ENCODE peak calls at places on chromosomes 6 and 20, in seven cellular contexts. D, P, A, S, C, G and K are unnamed samples. For H3K4me1 and H3K9me3, the result is how much of the 10 kb centered on the place peaks cover.

GRCh38 chr6:127869183-127869582 is 31.7 kb downstream of the THEMIS start:
- DNase-seq in A (no peak), D (no peak), C (no peak), S (no peak), G (no peak), P (no peak), K (no peak)

GRCh38 chr6:39072830-39073229 is 24.2 kb downstream of the GLP1R start:
- DNase-seq in C (no peak), G (no peak), P (no peak), A (no peak), D (no peak), S (no peak), K (no peak)

GRCh38 chr6:170039156-170040114 is 251.4 kb downstream of the DLL1 start:
- DNase-seq in D (peak), P (no peak), C (no peak), S (no peak), A (no peak), G (no peak), K (no peak)

GRCh38 chr6:139732451-139732850 is 358.0 kb upstream of the CITED2 start:
- DNase-seq in S (no peak), D (no peak), A (peak), P (peak), C (no peak), G (no peak), K (peak)

GRCh38 chr6:37032239-37032638 is 26.8 kb downstream of the FGD2 start:
- DNase-seq in D (no peak), S (no peak), C (no peak), G (no peak), A (no peak), P (no peak), K (no peak)

GRCh38 chr6:123841067-123841896 is 37.6 kb downstream of the NKAIN2 start:
- DNase-seq in D (no peak), A (no peak), G (no peak), S (no peak), P (no peak), C (no peak), K (no peak)

GRCh38 chr6:169250660-169251059 is 3.0 kb downstream of the THBS2 start:
- DNase-seq in A (peak), P (no peak), D (no peak), S (no peak), G (peak), C (no peak), K (peak)

GRCh38 chr6:166558156-166559025 is 28.1 kb downstream of the RAMACL start:
- DNase-seq in G (no peak), D (no peak), S (no peak), C (no peak), P (no peak), A (no peak), K (no peak)

GRCh38 chr6:39729945-39730344 is 4.7 kb upstream of the KIF6 start:
- DNase-seq in C (no peak), S (no peak), P (no peak), G (no peak), A (no peak), D (no peak), K (no peak)

GRCh38 chr20:25269057-25269832 is 21.4 kb downstream of the PYGB start:
- DNase-seq in C (no peak), D (peak), S (no peak), A (no peak), G (no peak), P (no peak), K (no peak)

GRCh38 chr6:76124010-76124409 is 51.5 kb upstream of the IMPG1 start:
- DNase-seq in S (peak), C (no peak), P (no peak), A (no peak), D (no peak), G (no peak), K (no peak)

GRCh38 chr20:12911372-12911771 is 97.4 kb upstream of the SPTLC3 start:
- DNase-seq in G (no peak), P (no peak), D (no peak), S (no peak), C (no peak), A (no peak), K (no peak)

GRCh38 chr6:89022747-89023289 is 57.7 kb upstream of the PNRC1 start:
- DNase-seq in S (no peak), C (no peak), P (no peak), D (no peak), G (no peak), A (peak), K (no peak)

GRCh38 chr6:139271056-139271455 is 20.7 kb downstream of the TXLNB start:
- DNase-seq in D (no peak), G (no peak), C (no peak), A (peak), P (no peak), S (no peak), K (no peak)

GRCh38 chr6:35973670-35974222 is 50.7 kb downstream of the SLC26A8 start:
- DNase-seq in A (no peak), S (no peak), D (peak), G (no peak), C (no peak), P (no peak), K (no peak)

GRCh38 chr6:143629104-143630080 is 48.4 kb upstream of the PHACTR2 start:
- DNase-seq in S (no peak), A (no peak), C (no peak), G (no peak), D (no peak), P (no peak), K (peak)

GRCh38 chr6:155333414-155333813 is 19.1 kb upstream of the TFB1M start:
- DNase-seq in G (no peak), A (no peak), S (no peak), C (no peak), D (no peak), P (no peak), K (no peak)

GRCh38 chr6:152310371-152310954 is 326.7 kb downstream of the SYNE1 start:
- DNase-seq in S (no peak), G (no peak), P (no peak), A (no peak), D (no peak), C (no peak), K (no peak)

GRCh38 chr6:14747881-14748520 is 497.9 kb upstream of the JARID2 start:
- DNase-seq in A (no peak), S (no peak), D (no peak), P (no peak), C (no peak), G (no peak), K (no peak)

GRCh38 chr20:21323640-21324039 is 20.5 kb downstream of the XRN2 start:
- DNase-seq in S (no peak), D (no peak), G (no peak), C (no peak), P (no peak), A (peak), K (no peak)

GRCh38 chr6:91352285-91352684 is 765.4 kb upstream of the MAP3K7 start:
- DNase-seq in A (no peak), D (no peak), C (no peak), P (no peak), S (no peak), G (no peak), K (no peak)

GRCh38 chr6:15852289-15852688 is 189.5 kb upstream of the DTNBP1 start:
- DNase-seq in S (no peak), G (no peak), A (no peak), C (no peak), D (no peak), P (no peak), K (no peak)

GRCh38 chr6:48177786-48178185 is 66.8 kb upstream of the PTCHD4 start:
- DNase-seq in G (no peak), S (no peak), P (no peak), A (no peak), C (no peak), D (no peak), K (no peak)

GRCh38 chr20:38272961-38273360 is 12.4 kb upstream of the KIAA1755 start:
- DNase-seq in P (no peak), S (no peak), D (no peak), A (no peak), C (no peak), G (no peak), K (peak)

GRCh38 chr6:3625161-3625979 is 126.1 kb downstream of the PXDC1 start:
- DNase-seq in D (no peak), C (no peak), P (peak), A (no peak), S (no peak), G (no peak), K (no peak)

GRCh38 chr6:9205645-9206044 is 770.3 kb upstream of the SLC35B3 start:
- DNase-seq in G (no peak), A (no peak), C (no peak), P (no peak), S (no peak), D (no peak), K (no peak)

GRCh38 chr6:161446296-161446925 is 172.6 kb upstream of the AGPAT4 start:
- DNase-seq in A (no peak), S (no peak), D (no peak), G (no peak), C (no peak), P (no peak), K (no peak)

GRCh38 chr20:3990741-3991140 is 24.6 kb downstream of the RNF24 start:
- DNase-seq in C (no peak), D (no peak), A (no peak), P (no peak), G (no peak), S (no peak), K (no peak)

GRCh38 chr20:43985121-43985520 is 70.5 kb downstream of the TOX2 start:
- DNase-seq in S (no peak), D (no peak), A (no peak), P (no peak), G (no peak), C (no peak), K (no peak)

GRCh38 chr6:116472710-116473109 is 11.5 kb downstream of the CALHM6 start:
- DNase-seq in D (no peak), A (no peak), S (no peak), G (no peak), P (no peak), C (no peak), K (no peak)

GRCh38 chr6:76639941-76640340 is 567.5 kb upstream of the IMPG1 start:
- DNase-seq in C (no peak), G (no peak), A (no peak), S (no peak), D (no peak), P (no peak), K (no peak)

GRCh38 chr6:166365221-166365620 is 17.5 kb downstream of the MPC1 start:
- DNase-seq in A (no peak), C (no peak), S (no peak), P (no peak), D (no peak), G (no peak), K (no peak)

GRCh38 chr6:170221052-170221752 is 69.7 kb downstream of the DLL1 start:
- DNase-seq in D (peak), G (peak), P (no peak), S (no peak), C (no peak), A (no peak), K (no peak)

GRCh38 chr6:110814488-110815259 is 595 bp downstream of the CDK19 start:
- DNase-seq in C (peak), G (peak), A (peak), S (peak), P (peak), D (peak), K (peak)

GRCh38 chr6:14059791-14060436 is 57.7 kb upstream of the CD83 start:
- DNase-seq in A (peak), G (no peak), P (peak), D (no peak), C (no peak), S (peak), K (no peak)

GRCh38 chr20:10656270-10656669 is 17.5 kb downstream of the JAG1 start:
- DNase-seq in P (no peak), S (no peak), G (no peak), D (no peak), C (no peak), A (no peak), K (no peak)

GRCh38 chr6:24431045-24431451 is 28.3 kb downstream of the MRS2 start:
- DNase-seq in A (peak), G (peak), D (no peak), S (no peak), P (no peak), C (no peak), K (no peak)

GRCh38 chr20:47493175-47493953 is 8.3 kb upstream of the NCOA3 start:
- DNase-seq in G (peak), C (no peak), A (peak), D (peak), P (peak), S (peak), K (peak)

GRCh38 chr20:58044286-58044685 is 184.2 kb downstream of the ANKRD60 start:
- DNase-seq in C (no peak), P (no peak), A (no peak), G (no peak), D (no peak), S (no peak), K (no peak)
- H3K4me1 ChIP-seq in C (under half), P (under half), A (under half), G (under half), D (under half), S (under half), K (under half)

GRCh38 chr6:79735183-79735582 is 104.1 kb downstream of the SH3BGRL2 start:
- DNase-seq in A (no peak), G (no peak), D (no peak), P (no peak), C (no peak), S (no peak), K (no peak)
- H3K27ac ChIP-seq in A (no peak), G (no peak), D (no peak), P (no peak), C (no peak), S (no peak), K (no peak)

DNA sequence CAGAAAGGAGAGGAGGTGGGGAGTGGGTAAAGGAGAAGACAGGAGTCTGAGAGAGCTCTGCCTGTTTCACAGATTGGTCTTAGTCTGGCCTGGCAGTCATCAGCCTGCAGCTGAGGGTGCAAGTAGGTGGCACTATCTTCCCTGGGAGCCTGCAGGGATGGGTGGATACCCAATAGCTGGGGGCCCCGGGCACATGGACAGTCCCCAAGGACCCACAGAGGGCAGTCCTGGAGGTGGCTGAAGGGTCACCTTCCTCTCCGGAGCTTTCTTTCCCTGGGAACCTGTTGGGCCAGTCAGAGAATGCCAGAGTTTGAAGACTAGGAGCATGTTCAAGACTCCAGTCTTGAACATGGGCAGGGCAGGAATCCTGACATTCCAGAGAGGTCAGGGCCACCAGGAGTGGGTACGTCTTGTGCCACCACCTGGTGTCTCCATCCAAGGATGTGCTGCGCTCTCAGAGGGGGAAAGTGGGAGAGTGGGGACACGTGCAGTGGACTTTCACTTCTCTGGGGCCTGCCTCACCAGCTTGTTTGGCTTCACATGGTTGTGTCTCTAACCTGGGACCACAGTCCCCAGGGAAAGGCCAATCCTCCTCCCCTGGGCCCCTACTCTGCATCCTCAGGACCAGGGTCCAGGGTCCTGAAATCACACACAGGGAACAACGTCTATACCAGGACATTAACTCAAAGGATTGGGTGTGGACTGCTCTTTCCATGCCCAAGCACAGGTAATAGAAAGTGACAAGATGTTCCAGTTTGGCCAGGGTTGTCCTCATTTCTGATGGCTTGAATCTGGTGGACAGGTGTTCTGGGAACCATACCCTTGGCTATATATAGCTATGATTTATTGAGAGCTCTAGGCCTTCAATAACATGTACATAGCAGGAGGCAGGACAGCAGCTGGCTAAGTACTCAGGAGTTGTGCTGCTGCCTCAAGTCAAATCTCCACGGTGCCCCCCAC is 18.0 kb downstream of the AARS2 start:
- DNase-seq in P (no peak), D (no peak), S (no peak), G (no peak), A (no peak), C (no peak), K (no peak)
- H3K9me3 ChIP-seq in P (under half), D (under half), S (under half), G (under half), A (under half), C (under half), K (under half)

GRCh38 chr6:108179741-108180140 is 13.9 kb downstream of the NR2E1 start:
- DNase-seq in G (no peak), S (no peak), P (no peak), C (no peak), D (no peak), A (no peak), K (no peak)
- H3K4me1 ChIP-seq in G (under half), S (under half), P (under half), C (under half), D (under half), A (under half), K (under half)

GRCh38 chr20:41669708-41670263 is 51.6 kb upstream of the CHD6 start:
- DNase-seq in P (no peak), S (no peak), G (peak), A (peak), D (no peak), C (no peak), K (no peak)

GRCh38 chr20:41671143-41671542 is 53.0 kb upstream of the CHD6 start:
- DNase-seq in S (no peak), P (no peak), A (no peak), G (no peak), C (no peak), D (no peak), K (no peak)

GRCh38 chr20:41670631-41671030 is 52.5 kb upstream of the CHD6 start:
- DNase-seq in G (no peak), C (no peak), D (no peak), P (no peak), S (no peak), A (no peak), K (no peak)

GRCh38 chr20:41668057-41668749 is 50.0 kb upstream of the CHD6 start:
- DNase-seq in P (no peak), G (no peak), S (no peak), D (no peak), A (no peak), C (no peak), K (no peak)

DNA sequence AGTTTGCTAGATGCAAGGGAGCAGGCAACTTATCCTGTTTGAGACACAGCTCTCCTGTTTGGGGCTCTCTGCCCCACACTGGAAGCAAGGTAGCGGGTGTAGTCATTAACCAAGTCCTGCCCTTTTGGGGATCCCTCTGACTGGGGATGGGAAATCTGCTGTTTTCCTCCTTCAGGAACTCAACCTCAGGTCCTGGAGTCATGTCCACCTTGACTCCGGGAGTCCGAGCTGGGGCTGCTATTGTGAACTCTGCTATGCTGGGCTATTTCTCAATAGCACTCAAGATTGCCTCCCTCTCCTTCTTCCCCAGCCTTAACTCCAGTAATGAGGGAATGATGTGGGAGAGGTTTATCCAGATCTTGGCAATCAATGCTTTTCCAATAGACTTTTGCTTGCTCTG is 54.1 kb upstream of the CHD6 start:
- DNase-seq in C (no peak), D (no peak), S (no peak), P (no peak), A (no peak), G (no peak), K (no peak)
- H3K27ac ChIP-seq in C (no peak), D (no peak), S (no peak), P (no peak), A (no peak), G (no peak), K (no peak)

DNA sequence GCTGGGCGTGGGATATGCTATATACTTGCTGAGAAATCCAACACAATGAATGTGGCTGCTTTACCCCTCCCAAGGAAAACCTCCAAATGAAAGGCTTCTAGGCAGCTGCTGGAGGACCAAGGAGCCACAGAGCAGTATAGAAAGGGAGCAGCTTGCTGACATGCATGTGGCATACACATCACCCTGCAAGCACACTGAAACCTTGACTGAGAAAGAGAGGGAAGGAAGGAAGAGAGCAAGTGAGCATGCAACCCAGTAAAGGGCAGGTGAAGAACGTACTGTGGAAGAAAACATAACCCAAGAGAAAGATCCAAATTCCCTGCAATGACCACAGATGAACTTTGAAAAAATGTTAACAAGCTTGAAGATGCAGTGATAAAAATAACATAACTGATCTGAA is 543.0 kb downstream of the KIF16B start:
- DNase-seq in G (no peak), D (no peak), C (no peak), S (no peak), A (no peak), P (no peak), K (no peak)
- H3K9me3 ChIP-seq in G (under half), D (under half), C (under half), S (under half), A (under half), P (under half), K (under half)

DNA sequence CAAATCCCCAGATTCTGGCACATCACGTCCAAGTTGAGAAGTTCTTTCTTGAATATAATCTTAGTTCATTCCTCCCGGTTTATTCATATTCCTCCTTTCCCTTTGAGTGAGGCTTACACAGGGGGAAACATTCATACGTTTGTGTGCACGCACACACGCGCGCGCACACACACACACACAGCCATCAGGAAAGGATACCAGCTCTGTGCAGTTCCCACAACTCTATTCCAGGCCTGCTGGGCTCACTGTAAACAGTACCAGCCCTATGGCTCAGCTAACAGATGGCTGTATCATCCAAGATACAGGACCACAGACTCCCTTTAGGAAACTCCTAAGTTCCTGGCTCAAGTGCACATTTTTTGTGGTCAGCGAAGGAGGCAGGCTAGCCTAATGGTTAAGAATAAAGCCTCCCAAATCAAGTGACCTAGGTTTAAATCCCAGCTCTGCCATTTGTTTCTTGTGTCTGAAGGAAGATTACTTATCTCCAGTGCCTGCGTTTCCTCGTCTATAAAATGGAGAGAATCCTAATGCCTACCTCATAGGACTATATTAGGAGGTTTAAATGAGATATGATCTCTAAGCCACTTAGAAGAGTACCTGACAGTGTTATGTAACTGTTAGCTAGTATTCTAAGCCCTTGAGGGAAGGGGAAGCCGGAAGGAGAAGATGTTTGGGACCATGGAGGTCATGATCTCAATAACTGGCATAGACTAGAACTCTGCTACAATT is 3.7 kb upstream of the TAF8 start:
- DNase-seq in P (no peak), S (no peak), D (no peak), C (no peak), G (no peak), A (peak), K (no peak)
- H3K4me1 ChIP-seq in P (under half), S (under half), D (half or more), C (half or more), G (half or more), A (under half), K (under half)